ENCODE peak calls at places on chromosome 15, in eight cellular contexts. K is cardiac muscle cell, D is gastrocnemius medialis, U is fibroblast of lung, M is heart left ventricle, Y is upper lobe of right lung, O is neural progenitor cell, A is kidney. W is an unnamed sample.

GRCh38 chr15:29312387-29312786 is 42.8 kb upstream of the NSMCE3 start:
- DNase-seq in K (peak; percentile 76), M (no peak), U (peak; percentile 58), O (no peak), D (no peak), Y (no peak), A (no peak), W (no peak)

GRCh38 chr15:76057332-76058000 is 2.3 kb upstream of the TMEM266 start:
- DNase-seq in D (no peak), A (no peak), O (peak; percentile 63), U (peak; percentile 57), Y (no peak), K (peak; percentile 57), M (peak; percentile 14), W (no peak)

GRCh38 chr15:29669823-29670222 is 152.4 kb downstream of the TJP1 start:
- DNase-seq in U (no peak), K (no peak), M (no peak), O (no peak), Y (no peak), D (no peak), A (no peak), W (no peak)

GRCh38 chr15:94206463-94207167 is 24.7 kb upstream of the MCTP2 start:
- DNase-seq in M (no peak), O (no peak), K (no peak), U (peak; percentile 8), A (no peak), D (no peak), Y (no peak), W (no peak)

GRCh38 chr15:35117508-35118280 is 32.6 kb upstream of the NANOGP8 start:
- DNase-seq in A (no peak), U (peak; percentile 6), K (no peak), D (no peak), Y (no peak), M (no peak), O (no peak), W (no peak)

GRCh38 chr15:93771429-93772020 is 459.8 kb upstream of the MCTP2 start:
- DNase-seq in A (no peak), U (no peak), M (no peak), K (no peak), D (no peak), O (no peak), Y (no peak), W (no peak)

GRCh38 chr15:31474059-31474868 is 147.6 kb downstream of the KLF13 start:
- DNase-seq in U (no peak), O (no peak), D (no peak), Y (no peak), K (no peak), A (no peak), M (no peak), W (no peak)

GRCh38 chr15:69854521-69855171 is 243.1 kb downstream of the TLE3 start:
- DNase-seq in A (no peak), O (no peak), D (no peak), Y (no peak), M (no peak), U (peak; percentile 47), K (peak; percentile 95), W (no peak)

GRCh38 chr15:44087578-44088190 is 107.4 kb downstream of the FRMD5 start:
- DNase-seq in U (peak; percentile 88), O (no peak), M (no peak), K (peak; percentile 88), D (no peak), Y (no peak), A (no peak), W (no peak)

GRCh38 chr15:59039225-59039624 is 51.8 kb downstream of the RNF111 start:
- DNase-seq in D (no peak), K (no peak), U (no peak), A (no peak), Y (no peak), M (no peak), O (no peak), W (no peak)

GRCh38 chr15:41944313-41944940 is 27.9 kb downstream of the EHD4 start:
- DNase-seq in D (no peak), U (peak; percentile 89), O (peak; percentile 35), A (no peak), Y (no peak), M (no peak), K (peak; percentile 95), W (peak; percentile 53)

GRCh38 chr15:41870689-41871081 is 23.2 kb downstream of the SPTBN5 start:
- DNase-seq in A (no peak), K (peak; percentile 60), O (no peak), M (no peak), Y (no peak), U (peak; percentile 80), D (no peak), W (no peak)

GRCh38 chr15:85757073-85757938 is 37.4 kb downstream of the KLHL25 start:
- DNase-seq in U (no peak), Y (peak; percentile 50), O (no peak), D (no peak), K (no peak), M (no peak), A (peak; percentile 51), W (no peak)

GRCh38 chr15:61500951-61501350 is 271.8 kb upstream of the RORA start:
- DNase-seq in Y (no peak), M (no peak), A (no peak), U (no peak), O (no peak), K (no peak), D (no peak), W (no peak)

GRCh38 chr15:52557242-52557641 is 11.6 kb downstream of the ARPP19 start:
- DNase-seq in Y (no peak), M (no peak), A (no peak), D (no peak), K (no peak), O (no peak), U (no peak), W (no peak)

GRCh38 chr15:50051811-50052419 is 67.1 kb downstream of the ATP8B4 start:
- DNase-seq in D (no peak), K (peak; percentile 93), A (no peak), Y (no peak), O (peak; percentile 62), U (peak; percentile 93), M (peak; percentile 37), W (peak; percentile 33)

GRCh38 chr15:23648920-23649515 is 1.4 kb upstream of the MAGEL2 start:
- DNase-seq in Y (no peak), O (peak; percentile 69), A (no peak), M (no peak), D (no peak), U (peak; percentile 17), K (peak; percentile 9), W (peak; percentile 61)

GRCh38 chr15:23646165-23647000 is 1.3 kb downstream of the MAGEL2 start:
- DNase-seq in D (no peak), U (no peak), M (no peak), Y (no peak), K (no peak), A (no peak), O (no peak), W (peak; percentile 57)

GRCh38 chr15:23645379-23646164 is 2.1 kb downstream of the MAGEL2 start:
- DNase-seq in D (no peak), A (no peak), M (no peak), K (no peak), O (peak; percentile 64), Y (no peak), U (no peak), W (peak; percentile 42)

GRCh38 chr15:23647001-23647295 is 719 bp downstream of the MAGEL2 start:
- DNase-seq in U (no peak), O (no peak), A (no peak), M (no peak), D (no peak), K (no peak), Y (no peak), W (no peak)

GRCh38 chr15:23647421-23648375 is at the start of gene MAGEL2:
- DNase-seq in M (no peak), A (no peak), U (no peak), K (peak; percentile 11), Y (no peak), D (no peak), O (peak; percentile 77), W (no peak)
- H3K27ac ChIP-seq in M (no peak within 1 kb of the TSS), A (no peak within 1 kb of the TSS), U (no peak within 1 kb of the TSS), K (peak within 1 kb of the TSS; percentile 70), Y (no peak within 1 kb of the TSS), D (no peak within 1 kb of the TSS), O (no peak within 1 kb of the TSS), W (no peak within 1 kb of the TSS)

GRCh38 chr15:90902996-90903732 is at the start of gene MAN2A2:
- DNase-seq in Y (peak; percentile 91), D (peak; percentile 82), A (peak; percentile 89), U (peak; percentile 19), O (peak; percentile 73), K (peak; percentile 44), M (peak; percentile 65), W (peak; percentile 88)
- H3K4me1 ChIP-seq in Y (peaks cover 14% of the 10 kb centered on the region), D (peaks cover 22% of the 10 kb centered on the region), A (peaks cover 13% of the 10 kb centered on the region), U (no peaks in the 10 kb centered on the region), O (peaks cover 16% of the 10 kb centered on the region), K (peaks cover 17% of the 10 kb centered on the region), M (peaks cover 38% of the 10 kb centered on the region), W (peaks cover 13% of the 10 kb centered on the region)

DNA sequence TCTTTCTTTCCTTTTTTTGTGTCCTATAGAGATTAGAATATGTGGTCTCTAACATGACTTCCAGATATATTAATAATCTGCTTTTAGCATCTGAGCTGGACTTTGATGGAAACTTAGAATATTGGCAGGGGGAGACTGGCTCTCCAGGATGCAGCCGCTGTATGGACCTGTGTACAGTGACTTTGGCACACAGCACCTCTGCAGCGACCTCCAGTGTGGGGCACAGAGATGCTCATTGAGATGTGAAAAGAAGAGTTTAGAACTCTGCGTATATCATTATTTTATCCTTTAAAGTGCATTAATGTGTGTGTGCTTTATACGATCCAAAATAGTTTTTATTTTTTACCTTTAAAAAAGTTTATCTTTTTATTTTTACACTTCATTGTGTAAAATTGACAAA is 18.3 kb downstream of the CFAP161 start:
- DNase-seq in A (no peak), Y (no peak), K (no peak), D (no peak), M (no peak), O (no peak), U (no peak), W (no peak)
- H3K4me3 ChIP-seq in A (no peak overlapping the region), Y (no peak overlapping the region), K (no peak overlapping the region), D (no peak overlapping the region), M (no peak overlapping the region), O (no peak overlapping the region), U (no peak overlapping the region), W (no peak overlapping the region)

GRCh38 chr15:74789171-74789627 is 7.3 kb downstream of the CSK start:
- DNase-seq in O (no peak), A (no peak), D (no peak), Y (peak; percentile 63), M (no peak), K (no peak), U (no peak), W (peak; percentile 64)
- H3K27ac ChIP-seq in O (no peak overlapping the region), A (peak overlapping the region; percentile 10), D (no peak overlapping the region), Y (peak overlapping the region; percentile 84), M (peak overlapping the region; percentile 95), K (peak overlapping the region; percentile 85), U (peak overlapping the region; percentile 59), W (peak overlapping the region; percentile 85)

GRCh38 chr15:98706986-98707385 is 58.6 kb downstream of the IGF1R start:
- DNase-seq in O (no peak), U (no peak), K (no peak), Y (no peak), A (no peak), D (no peak), M (no peak), W (no peak)
- H3K4me1 ChIP-seq in O (peaks cover 12% of the 10 kb centered on the region), U (peaks cover 5% of the 10 kb centered on the region), K (peaks cover 32% of the 10 kb centered on the region), Y (peaks cover 12% of the 10 kb centered on the region), A (peaks cover 6% of the 10 kb centered on the region), D (peaks cover 28% of the 10 kb centered on the region), M (peaks cover 60% of the 10 kb centered on the region), W (peaks cover 16% of the 10 kb centered on the region)